ENCODE peak calls at places on chromosomes 16 and 17, in ten cellular contexts. S is CD8-positive, alpha-beta T cell; C is body of pancreas; E is adipocyte; U is CD4-positive, CD25-positive, alpha-beta regulatory T cell; Q is left lung; B is right lobe of liver; L is A549; D is right atrium auricular region; X is left ventricle myocardium inferior. V is an unnamed sample.
A peak's percentile ranks its signal among the peaks of the same experiment; 100 is the strongest.

GRCh38 chr17:1003972-1004768 is 7.2 kb downstream of the TIMM22 start:
- DNase-seq in E (no peak), D (no peak), C (no peak), L (no peak), X (no peak), S (no peak), U (no peak), Q (no peak), B (no peak), V (no peak)

GRCh38 chr17:15185625-15185991 is 79.5 kb downstream of the PMP22 start:
- DNase-seq in Q (no peak), E (peak; percentile 95), S (no peak), L (no peak), D (peak; percentile 65), C (peak; percentile 50), U (no peak), X (no peak), B (no peak), V (no peak)

GRCh38 chr16:7861891-7862585 is 529.4 kb downstream of the RBFOX1 start:
- DNase-seq in Q (no peak), S (no peak), U (no peak), D (no peak), X (no peak), L (no peak), E (no peak), C (no peak), B (no peak), V (no peak)

GRCh38 chr17:80320496-80320895 is 59.8 kb downstream of the RNF213 start:
- DNase-seq in X (no peak), S (no peak), D (no peak), U (no peak), E (no peak), B (no peak), Q (no peak), L (no peak), C (no peak), V (no peak)

GRCh38 chr16:89581045-89581695 is 5.6 kb downstream of the CPNE7 start:
- DNase-seq in D (no peak), X (no peak), C (no peak), E (peak; percentile 99), L (peak; percentile 82), Q (no peak), U (no peak), S (no peak), B (no peak), V (no peak)

GRCh38 chr17:43563262-43564079 is 17.3 kb upstream of the ETV4 start:
- DNase-seq in D (no peak), U (no peak), E (no peak), L (no peak), S (no peak), X (no peak), Q (no peak), B (no peak), C (no peak), V (no peak)

GRCh38 chr17:29069526-29070041 is 26.6 kb downstream of the PIPOX start:
- DNase-seq in L (no peak), X (no peak), S (no peak), D (no peak), Q (no peak), C (no peak), U (peak; percentile 8), B (no peak), E (no peak), V (no peak)

GRCh38 chr16:65212791-65213190 is 90.9 kb upstream of the CDH11 start:
- DNase-seq in X (no peak), B (no peak), L (no peak), C (no peak), S (no peak), U (no peak), Q (no peak), D (no peak), E (no peak), V (no peak)

GRCh38 chr17:76351526-76352071 is 2.1 kb downstream of the PRPSAP1 start:
- DNase-seq in B (no peak), U (no peak), L (no peak), Q (no peak), E (no peak), X (no peak), D (no peak), S (no peak), C (no peak), V (no peak)

GRCh38 chr17:42682400-42683384 is at the start of gene CNTNAP1:
- DNase-seq in X (peak; percentile 53), E (peak; percentile 92), B (no peak), C (no peak), Q (peak; percentile 84), U (peak; percentile 40), D (peak; percentile 75), S (peak; percentile 27), L (peak; percentile 77), V (peak; percentile 88)

GRCh38 chr16:79962962-79963361 is 362.4 kb upstream of the MAF start:
- DNase-seq in D (no peak), C (no peak), B (no peak), L (no peak), X (no peak), E (no peak), S (no peak), U (no peak), Q (no peak), V (no peak)

GRCh38 chr17:13626703-13627102 is 25.0 kb upstream of the HS3ST3A1 start:
- DNase-seq in E (peak; percentile 43), C (no peak), L (peak; percentile 15), S (no peak), B (no peak), Q (no peak), X (no peak), U (no peak), D (no peak), V (no peak)

GRCh38 chr16:54847207-54847606 is 83.5 kb upstream of the IRX5 start:
- DNase-seq in E (no peak), L (no peak), D (no peak), Q (no peak), B (no peak), S (no peak), X (no peak), U (no peak), C (no peak), V (no peak)

GRCh38 chr17:8940866-8941471 is 24.5 kb downstream of the PIK3R5 start:
- DNase-seq in U (no peak), Q (no peak), E (no peak), X (no peak), B (no peak), S (peak; percentile 48), C (no peak), L (no peak), D (no peak), V (no peak)

GRCh38 chr16:68450741-68451140 is 2.4 kb upstream of the SMPD3 start:
- DNase-seq in Q (no peak), X (no peak), D (no peak), S (no peak), C (no peak), L (no peak), U (no peak), E (no peak), B (no peak), V (no peak)

GRCh38 chr17:6137716-6138502 is 67.7 kb downstream of the WSCD1 start:
- DNase-seq in C (no peak), Q (no peak), U (no peak), S (no peak), E (no peak), L (no peak), D (no peak), X (no peak), B (no peak), V (no peak)

GRCh38 chr16:4498546-4499195 is 22.5 kb downstream of the HMOX2 start:
- DNase-seq in X (no peak), Q (no peak), S (no peak), U (no peak), D (no peak), C (no peak), B (no peak), L (no peak), E (no peak), V (no peak)

GRCh38 chr17:8185580-8186445 is 4.2 kb downstream of the BORCS6 start:
- DNase-seq in L (peak; percentile 77), S (peak; percentile 92), C (peak; percentile 93), X (peak; percentile 84), U (peak; percentile 80), Q (peak; percentile 91), E (peak; percentile 79), B (peak; percentile 87), D (peak; percentile 97), V (peak; percentile 95)

GRCh38 chr17:65062168-65062915 is 5.8 kb upstream of the GNA13 start:
- DNase-seq in E (no peak), L (peak; percentile 31), B (no peak), X (no peak), S (no peak), C (no peak), D (no peak), Q (no peak), U (no peak), V (peak; percentile 50)
- H3K4me1 ChIP-seq in E (peaks cover 19% of the 10 kb centered on the region), L (peaks cover 62% of the 10 kb centered on the region), B (no peaks in the 10 kb centered on the region), X (peaks cover 36% of the 10 kb centered on the region), S (no peaks in the 10 kb centered on the region), C (peaks cover 17% of the 10 kb centered on the region), D (no peaks in the 10 kb centered on the region), Q (peaks cover 5% of the 10 kb centered on the region), U (peaks cover 4% of the 10 kb centered on the region), V (peaks cover 29% of the 10 kb centered on the region)

DNA sequence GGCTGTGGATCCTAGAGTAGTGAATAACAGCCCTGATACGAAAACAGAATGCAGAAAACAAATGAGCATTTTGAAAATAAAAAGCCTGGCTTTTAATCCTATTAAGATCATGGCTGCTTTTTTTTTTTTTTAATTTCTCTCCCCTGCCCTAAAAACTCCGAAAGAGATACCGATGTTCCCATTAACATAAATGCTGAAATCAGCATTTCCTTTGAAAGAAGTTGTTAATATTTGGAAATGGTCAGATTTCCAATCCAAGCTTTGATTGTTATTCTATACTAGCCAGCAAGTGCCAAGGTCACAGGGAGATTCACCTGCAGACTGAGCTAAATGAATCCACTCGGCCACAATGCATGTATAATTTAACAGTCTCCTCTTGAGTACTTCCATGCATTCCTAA is 521.3 kb upstream of the ZFHX3 start:
- DNase-seq in C (no peak), S (no peak), Q (no peak), B (no peak), E (no peak), D (no peak), U (no peak), L (no peak), X (no peak), V (no peak)
- H3K4me3 ChIP-seq in C (no peak overlapping the region), S (no peak overlapping the region), Q (no peak overlapping the region), B (no peak overlapping the region), E (no peak overlapping the region), D (no peak overlapping the region), U (no peak overlapping the region), L (no peak overlapping the region), X (no peak overlapping the region), V (no peak overlapping the region)

GRCh38 chr16:58119509-58119845 is 9.7 kb downstream of the CFAP20 start:
- DNase-seq in Q (no peak), U (no peak), C (no peak), E (no peak), L (no peak), X (no peak), D (no peak), S (no peak), B (no peak), V (no peak)
- H3K4me1 ChIP-seq in Q (peaks cover 32% of the 10 kb centered on the region), U (peaks cover 17% of the 10 kb centered on the region), C (peaks cover 52% of the 10 kb centered on the region), E (peaks cover 51% of the 10 kb centered on the region), L (peaks cover 13% of the 10 kb centered on the region), X (peaks cover 98% of the 10 kb centered on the region), D (no peaks in the 10 kb centered on the region), S (peaks cover 12% of the 10 kb centered on the region), B (peaks cover 5% of the 10 kb centered on the region), V (no peaks in the 10 kb centered on the region)

DNA sequence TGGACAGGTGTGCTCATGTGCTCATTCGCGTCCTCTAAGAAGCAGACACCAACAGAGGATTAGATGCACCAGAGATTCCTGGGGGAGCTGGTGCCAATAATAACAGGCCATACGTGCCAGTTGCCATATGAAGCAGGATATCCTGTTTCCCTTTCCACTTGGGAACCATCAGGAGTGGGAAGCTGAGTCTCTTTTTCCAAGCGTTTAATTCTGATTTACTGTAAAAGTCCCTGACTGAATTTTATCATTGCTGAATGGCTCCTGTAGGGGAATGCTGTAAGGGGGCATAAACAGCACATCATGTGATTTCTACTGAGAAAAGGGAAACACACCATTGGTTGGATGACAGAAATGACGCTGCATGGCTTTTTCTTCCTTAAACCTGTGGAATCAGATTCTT is 113.3 kb downstream of the IRF8 start:
- DNase-seq in U (no peak), Q (no peak), E (no peak), X (no peak), L (no peak), B (no peak), C (no peak), D (no peak), S (no peak), V (no peak)
- H3K4me3 ChIP-seq in U (no peak overlapping the region), Q (no peak overlapping the region), E (no peak overlapping the region), X (no peak overlapping the region), L (no peak overlapping the region), B (no peak overlapping the region), C (no peak overlapping the region), D (no peak overlapping the region), S (no peak overlapping the region), V (no peak overlapping the region)